ENCODE peak calls at places on chromosomes 4 and X, in six cellular contexts. M is natural killer cell, A is T-helper 2 cell, J is lower lobe of right lung, S is LoVo, W is brain microvascular endothelial cell. U is an unnamed sample.

GRCh38 chrX:74924449-74925209 is 623 bp downstream of the NEXMIF start:
- DNase-seq in M (no peak), A (peak), J (peak), S (no peak), W (peak), U (no peak)

GRCh38 chr4:8419222-8420041 is 21.1 kb downstream of the ACOX3 start:
- DNase-seq in M (no peak), A (peak), J (no peak), S (no peak), W (no peak), U (no peak)

GRCh38 chrX:134512566-134512965 is 52.6 kb downstream of the HPRT1 start:
- DNase-seq in M (no peak), A (no peak), J (no peak), S (peak), W (peak), U (no peak)

GRCh38 chr4:121156822-121157769 is 7.0 kb downstream of the TNIP3 start:
- DNase-seq in M (peak), A (no peak), J (peak), S (peak), W (no peak), U (no peak)

GRCh38 chrX:47574609-47575325 is 7.5 kb upstream of the TIMP1 start:
- DNase-seq in M (no peak), A (no peak), J (no peak), S (no peak), W (no peak), U (no peak)

GRCh38 chrX:110806145-110806544 is 10.5 kb upstream of the CHRDL1 start:
- DNase-seq in M (no peak), A (no peak), J (no peak), S (no peak), W (no peak), U (no peak)

GRCh38 chr4:27350161-27350560 is 489.5 kb downstream of the STIM2 start:
- DNase-seq in M (no peak), A (no peak), J (no peak), S (no peak), W (no peak), U (no peak)

GRCh38 chr4:137531951-137532868 is at the start of gene PCDH18:
- DNase-seq in M (no peak), A (no peak), J (peak), S (no peak), W (peak), U (no peak)

GRCh38 chrX:143094501-143095110 is 68.9 kb downstream of the SPANXN4 start:
- DNase-seq in M (no peak), A (no peak), J (no peak), S (no peak), W (no peak), U (no peak)

GRCh38 chrX:42976729-42977366 is 198.9 kb upstream of the PPP1R2C start:
- DNase-seq in M (no peak), A (no peak), J (no peak), S (peak), W (no peak), U (no peak)

GRCh38 chr4:7648813-7649395 is 214.2 kb upstream of the PSAPL1 start:
- DNase-seq in M (no peak), A (no peak), J (no peak), S (no peak), W (no peak), U (no peak)

GRCh38 chr4:87011340-87012034 is 76.7 kb downstream of the AFF1 start:
- DNase-seq in M (no peak), A (no peak), J (no peak), S (peak), W (peak), U (no peak)

GRCh38 chrX:51867626-51868025 is 25.8 kb upstream of the MAGED1 start:
- DNase-seq in M (no peak), A (no peak), J (no peak), S (no peak), W (no peak), U (no peak)

GRCh38 chrX:103063918-103064434 is at the start of gene BEX1:
- DNase-seq in M (no peak), A (no peak), J (peak), S (no peak), W (peak), U (no peak)

GRCh38 chr4:10577018-10577417 is 107.5 kb downstream of the CLNK start:
- DNase-seq in M (no peak), A (no peak), J (no peak), S (no peak), W (no peak), U (no peak)

GRCh38 chr4:36322921-36323354 is 41.5 kb downstream of the DTHD1 start:
- DNase-seq in M (no peak), A (peak), J (no peak), S (no peak), W (no peak), U (peak)

GRCh38 chr4:97851115-97851514 is 292.2 kb downstream of the STPG2 start:
- DNase-seq in M (no peak), A (no peak), J (no peak), S (no peak), W (no peak), U (no peak)

GRCh38 chrX:6004529-6004928 is 224.1 kb downstream of the NLGN4X start:
- DNase-seq in M (no peak), A (no peak), J (no peak), S (no peak), W (no peak), U (no peak)

GRCh38 chr4:108113229-108113628 is 55.5 kb downstream of the LEF1 start:
- DNase-seq in M (no peak), A (peak), J (no peak), S (no peak), W (no peak), U (no peak)

GRCh38 chr4:173334891-173335754 is 965 bp upstream of the HMGB2 start:
- DNase-seq in M (peak), A (peak), J (peak), S (peak), W (peak), U (peak)

GRCh38 chr4:87622303-87622702 is 14.0 kb downstream of the DSPP start:
- DNase-seq in M (no peak), A (no peak), J (no peak), S (no peak), W (no peak), U (no peak)

GRCh38 chrX:65677954-65678469 is 10.6 kb downstream of the MSN start:
- DNase-seq in M (no peak), A (no peak), J (no peak), S (peak), W (peak), U (no peak)

GRCh38 chrX:102863735-102864134 is 73.3 kb upstream of the RAB40AL start:
- DNase-seq in M (peak), A (peak), J (peak), S (peak), W (peak), U (peak)

GRCh38 chr4:7206856-7207567 is 14.7 kb downstream of the SORCS2 start:
- DNase-seq in M (no peak), A (no peak), J (peak), S (no peak), W (peak), U (no peak)

GRCh38 chrX:154321624-154322023 is 26.0 kb downstream of the TKTL1 start:
- DNase-seq in M (no peak), A (no peak), J (no peak), S (no peak), W (no peak), U (no peak)

GRCh38 chr4:80197601-80198444 is 520 bp downstream of the PRDM8 start:
- DNase-seq in M (no peak), A (no peak), J (peak), S (no peak), W (no peak), U (no peak)

GRCh38 chr4:7967501-7968261 is 28.0 kb upstream of the AFAP1 start:
- DNase-seq in M (peak), A (no peak), J (no peak), S (no peak), W (no peak), U (no peak)

GRCh38 chr4:48970471-48970921 is 15.6 kb upstream of the CWH43 start:
- DNase-seq in M (no peak), A (no peak), J (no peak), S (no peak), W (peak), U (no peak)

GRCh38 chrX:49919617-49920016 is 2.8 kb upstream of the CLCN5 start:
- DNase-seq in M (peak), A (peak), J (no peak), S (no peak), W (peak), U (peak)

GRCh38 chr4:113869743-113870375 is 108.3 kb upstream of the CAMK2D start:
- DNase-seq in M (no peak), A (peak), J (no peak), S (no peak), W (peak), U (no peak)

GRCh38 chrX:826026-826425 is 195.4 kb downstream of the SHOX start:
- DNase-seq in M (no peak), A (no peak), J (no peak), S (no peak), W (peak), U (no peak)

GRCh38 chrX:56800307-56800706 is 71.3 kb downstream of the NBDY start:
- DNase-seq in M (no peak), A (no peak), J (no peak), S (no peak), W (no peak), U (no peak)

GRCh38 chr4:4541661-4542570 is at the start of gene STX18:
- DNase-seq in M (peak), A (peak), J (peak), S (peak), W (peak), U (peak)

GRCh38 chrX:78029663-78030062 is 60.2 kb upstream of the PGAM4 start:
- DNase-seq in M (no peak), A (no peak), J (no peak), S (peak), W (peak), U (no peak)

U was measured in effector memory CD8-positive, alpha-beta T cell.